ENCODE peak calls at places on chromosome 1, in six cellular contexts. M is epithelial cell of esophagus; T is tibial nerve; Q is fibroblast of pulmonary artery; S is fibroblast of lung; H is CD8-positive, alpha-beta T cell. E is an unnamed sample.

GRCh38 chr1:2311184-2312032 is 79.9 kb downstream of the MORN1 start:
- DNase-seq in M (peak; percentile 43), T (no peak), Q (peak; percentile 48), S (peak; percentile 56), H (peak; percentile 64), E (peak; percentile 72)

GRCh38 chr1:81477704-81478103 is 323.0 kb upstream of the ADGRL2 start:
- DNase-seq in M (peak; percentile 22), T (no peak), Q (peak; percentile 32), S (peak; percentile 41), H (no peak), E (no peak)

GRCh38 chr1:11645670-11646265 is 8.5 kb downstream of the FBXO2 start:
- DNase-seq in M (peak; percentile 81), T (peak; percentile 56), Q (peak; percentile 78), S (peak; percentile 69), H (peak; percentile 82), E (peak; percentile 80)

GRCh38 chr1:9612162-9612845 is 23.6 kb downstream of the TMEM201 start:
- DNase-seq in M (no peak), T (no peak), Q (no peak), S (no peak), H (no peak), E (no peak)

GRCh38 chr1:41768538-41768937 is 150.2 kb downstream of the HIVEP3 start:
- DNase-seq in M (no peak), T (no peak), Q (no peak), S (no peak), H (no peak), E (peak; percentile 50)

GRCh38 chr1:34709547-34709946 is 45.3 kb upstream of the GJB5 start:
- DNase-seq in M (peak; percentile 29), T (no peak), Q (peak; percentile 1), S (no peak), H (no peak), E (no peak)

GRCh38 chr1:21700094-21700493 is 30.9 kb upstream of the RAP1GAP start:
- DNase-seq in M (no peak), T (no peak), Q (no peak), S (no peak), H (no peak), E (no peak)

GRCh38 chr1:63350320-63350719 is 17.1 kb upstream of the ALG6 start:
- DNase-seq in M (no peak), T (no peak), Q (no peak), S (no peak), H (no peak), E (no peak)

GRCh38 chr1:30720271-30721223 is 2.8 kb downstream of the MATN1 start:
- DNase-seq in M (no peak), T (no peak), Q (no peak), S (no peak), H (no peak), E (no peak)

GRCh38 chr1:58932820-58933598 is 149.2 kb upstream of the JUN start:
- DNase-seq in M (peak; percentile 97), T (no peak), Q (peak; percentile 82), S (peak; percentile 85), H (no peak), E (no peak)

GRCh38 chr1:240310226-240310925 is 218.7 kb downstream of the FMN2 start:
- DNase-seq in M (peak; percentile 33), T (no peak), Q (peak; percentile 55), S (peak; percentile 89), H (no peak), E (no peak)

GRCh38 chr1:32828341-32828740 is 10.9 kb downstream of the S100PBP start:
- DNase-seq in M (no peak), T (no peak), Q (peak; percentile 33), S (peak; percentile 31), H (no peak), E (no peak)

GRCh38 chr1:203177471-203178039 is 1.9 kb upstream of the MYBPH start:
- DNase-seq in M (peak; percentile 29), T (no peak), Q (no peak), S (no peak), H (no peak), E (no peak)

GRCh38 chr1:89363196-89363595 is 663 bp upstream of the GBP6 start:
- DNase-seq in M (peak; percentile 82), T (no peak), Q (peak; percentile 7), S (no peak), H (no peak), E (no peak)

GRCh38 chr1:110581637-110582036 is 24.5 kb downstream of the KCNA2 start:
- DNase-seq in M (no peak), T (no peak), Q (no peak), S (no peak), H (no peak), E (no peak)

GRCh38 chr1:2230781-2231666 is 2.9 kb downstream of the SKI start:
- DNase-seq in M (no peak), T (no peak), Q (no peak), S (peak; percentile 18), H (peak; percentile 69), E (peak; percentile 45)

GRCh38 chr1:23836037-23836436 is 10.8 kb upstream of the HMGCL start:
- DNase-seq in M (no peak), T (no peak), Q (no peak), S (no peak), H (no peak), E (no peak)

GRCh38 chr1:109170051-109170775 is 43.5 kb upstream of the SARS1 start:
- DNase-seq in M (peak; percentile 20), T (no peak), Q (peak; percentile 70), S (peak; percentile 22), H (no peak), E (no peak)

GRCh38 chr1:230284891-230285290 is 141.2 kb downstream of the PGBD5 start:
- DNase-seq in M (no peak), T (no peak), Q (no peak), S (no peak), H (no peak), E (peak; percentile 29)

GRCh38 chr1:56387071-56387747 is 192.2 kb downstream of the PLPP3 start:
- DNase-seq in M (no peak), T (no peak), Q (no peak), S (no peak), H (no peak), E (no peak)

GRCh38 chr1:154993572-154994268 is at the start of gene LENEP:
- DNase-seq in M (no peak), T (no peak), Q (no peak), S (no peak), H (no peak), E (no peak)

GRCh38 chr1:33736496-33736895 is 127.4 kb upstream of the HMGB4 start:
- DNase-seq in M (no peak), T (no peak), Q (no peak), S (no peak), H (no peak), E (no peak)

GRCh38 chr1:21508580-21509350 is 458 bp upstream of the ALPL start:
- DNase-seq in M (peak; percentile 54), T (peak; percentile 39), Q (peak; percentile 39), S (peak; percentile 43), H (peak; percentile 57), E (no peak)

GRCh38 chr1:167056529-167057296 is 33.5 kb downstream of the GPA33 start:
- DNase-seq in M (no peak), T (no peak), Q (peak; percentile 4), S (no peak), H (no peak), E (no peak)

GRCh38 chr1:91761303-91761721 is 124.6 kb downstream of the TGFBR3 start:
- DNase-seq in M (no peak), T (no peak), Q (no peak), S (no peak), H (no peak), E (no peak)

DNA sequence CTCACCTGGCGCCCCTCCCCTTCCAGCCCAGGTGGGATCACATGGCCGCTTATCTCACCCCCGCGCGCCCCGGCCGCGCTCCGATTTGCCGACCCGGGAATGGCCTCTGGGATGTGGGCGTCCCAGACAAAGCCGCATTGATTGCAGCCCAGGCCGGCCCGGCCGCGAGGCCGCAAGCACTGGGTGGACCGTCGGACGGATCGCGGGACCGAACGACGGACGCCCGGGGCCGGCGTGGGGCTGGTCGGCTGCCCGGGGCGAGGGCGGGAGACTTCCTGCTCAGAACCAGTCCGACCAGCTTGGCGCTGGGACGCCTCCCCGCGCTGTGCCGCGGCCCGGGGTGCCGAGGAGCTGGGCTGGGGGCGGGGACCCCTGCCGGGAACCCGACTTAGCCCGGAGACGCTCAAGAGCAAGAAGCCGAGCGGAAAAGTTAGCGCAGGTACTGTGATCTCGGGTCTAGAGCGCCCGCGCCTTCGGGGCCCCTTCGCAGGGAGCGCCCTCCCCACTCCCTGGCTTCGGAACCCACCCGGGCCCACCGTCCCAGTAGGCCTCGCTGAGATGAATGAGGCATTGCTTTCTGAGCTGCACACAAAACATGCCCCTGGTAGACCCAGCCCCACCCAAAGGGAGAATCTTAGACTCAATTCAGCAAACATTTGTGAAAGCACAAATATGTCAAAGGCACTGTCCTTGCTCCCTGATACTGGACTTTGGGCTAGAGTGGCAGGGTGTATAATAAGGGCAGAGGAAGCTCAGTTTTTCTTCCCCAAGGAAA is 415 bp upstream of the LAD1 start:
- DNase-seq in M (peak; percentile 82), T (no peak), Q (no peak), S (no peak), H (no peak), E (no peak)
- H3K4me3 ChIP-seq in M (peak overlapping the region; percentile 97), T (peak overlapping the region; percentile 5), Q (no peak overlapping the region), S (no peak overlapping the region), H (no peak overlapping the region), E (peak overlapping the region; percentile 15)

GRCh38 chr1:93446837-93447451 is 974 bp upstream of the FNBP1L start:
- DNase-seq in M (peak; percentile 93), T (no peak), Q (peak; percentile 15), S (no peak), H (no peak), E (no peak)
- H3K4me3 ChIP-seq in M (peak overlapping the region; percentile 80), T (no peak overlapping the region), Q (peak overlapping the region; percentile 88), S (peak overlapping the region; percentile 70), H (no peak overlapping the region), E (peak overlapping the region; percentile 60)

GRCh38 chr1:198935371-198935921 is 296.6 kb downstream of the PTPRC start:
- DNase-seq in M (peak; percentile 95), T (peak; percentile 72), Q (peak; percentile 98), S (peak; percentile 94), H (peak; percentile 61), E (peak; percentile 66)

GRCh38 chr1:198932351-198932991 is 293.6 kb downstream of the PTPRC start:
- DNase-seq in M (peak; percentile 87), T (no peak), Q (no peak), S (peak; percentile 61), H (no peak), E (no peak)

GRCh38 chr1:198934901-198935301 is 296.1 kb downstream of the PTPRC start:
- DNase-seq in M (peak; percentile 55), T (no peak), Q (no peak), S (no peak), H (peak; percentile 61), E (no peak)

GRCh38 chr1:198933506-198933905 is 294.7 kb downstream of the PTPRC start:
- DNase-seq in M (no peak), T (no peak), Q (no peak), S (no peak), H (no peak), E (no peak)

DNA sequence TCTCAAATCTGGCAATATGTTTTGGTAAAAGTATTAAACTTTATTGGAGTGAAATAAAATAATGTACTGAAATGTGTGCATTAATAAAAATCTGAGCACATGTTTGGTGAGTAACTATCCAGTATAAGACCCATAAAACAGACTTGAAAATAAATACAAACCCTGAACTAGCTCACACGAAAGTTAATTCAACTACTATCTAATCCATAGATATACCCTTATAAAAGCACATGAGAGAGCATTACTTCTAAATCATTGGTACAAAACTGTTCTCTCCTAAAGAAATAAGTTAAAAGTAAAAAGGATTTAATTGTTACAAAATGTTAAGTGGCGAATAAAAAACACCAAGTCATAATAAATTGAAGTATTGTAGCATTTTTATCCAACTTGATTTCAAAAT is 295.6 kb downstream of the PTPRC start:
- DNase-seq in M (no peak), T (no peak), Q (no peak), S (no peak), H (no peak), E (no peak)
- H3K4me3 ChIP-seq in M (peak overlapping the region; percentile 88), T (peak overlapping the region; percentile 52), Q (peak overlapping the region; percentile 68), S (peak overlapping the region; percentile 78), H (peak overlapping the region; percentile 42), E (peak overlapping the region; percentile 53)

GRCh38 chr1:102628008-102628736 is 480.1 kb downstream of the COL11A1 start:
- DNase-seq in M (peak; percentile 43), T (no peak), Q (no peak), S (no peak), H (no peak), E (no peak)
- H3K4me3 ChIP-seq in M (no peak overlapping the region), T (no peak overlapping the region), Q (no peak overlapping the region), S (no peak overlapping the region), H (no peak overlapping the region), E (no peak overlapping the region)

E was measured in tibial artery.